ENCODE peak calls at places on chromosomes 7 and 10, in nine cellular contexts. G is astrocyte of the cerebellum; H is tibial nerve; N is right cardiac atrium; Q is activated naive CD8-positive, alpha-beta T cell treated with anti-CD3 and anti-CD28 coated beads, Interleukin-2, amount 10 ng/mL, durations not matched to agents 7 days and 5 days; C is breast epithelium; U is CD4-positive, alpha-beta T cell; A is EL; L is stimulated activated CD4-positive, alpha-beta T cell treated with anti-CD3 and anti-CD28 coated beads, TNF-alpha, amount 100 ng/mL, for 24 hours. O is an unnamed sample.

GRCh38 chr10:23200586-23200985 is 8.5 kb downstream of the PTF1A start:
- DNase-seq in G (no peak), H (no peak), N (no peak), Q (no peak), C (no peak), U (no peak), A (no peak), L (no peak), O (no peak)

GRCh38 chr7:92836489-92837213 is at the start of gene CDK6:
- DNase-seq in G (no peak), H (no peak), N (peak; percentile 88), Q (peak; percentile 78), C (peak; percentile 52), U (peak; percentile 38), A (peak; percentile 68), L (peak; percentile 50), O (peak; percentile 90)

GRCh38 chr7:130013241-130013640 is 37.9 kb downstream of the ZC3HC1 start:
- DNase-seq in G (no peak), H (no peak), N (no peak), Q (no peak), C (no peak), U (no peak), A (no peak), L (no peak), O (no peak)

GRCh38 chr10:95697429-95697828 is 3.7 kb upstream of the TCTN3 start:
- DNase-seq in G (no peak), H (no peak), N (no peak), Q (no peak), C (no peak), U (no peak), A (no peak), L (no peak), O (no peak)

GRCh38 chr10:25522946-25523608 is 348.3 kb downstream of the GPR158 start:
- DNase-seq in G (no peak), H (no peak), N (no peak), Q (no peak), C (no peak), U (no peak), A (no peak), L (no peak), O (no peak)

GRCh38 chr7:76303057-76303828 is 770 bp downstream of the HSPB1 start:
- DNase-seq in G (peak; percentile 71), H (peak; percentile 74), N (peak; percentile 95), Q (peak; percentile 76), C (peak; percentile 87), U (peak; percentile 77), A (peak; percentile 94), L (peak; percentile 64), O (peak; percentile 97)

GRCh38 chr7:27215356-27215755 is 15.5 kb upstream of the HOXA13 start:
- DNase-seq in G (no peak), H (no peak), N (no peak), Q (no peak), C (no peak), U (no peak), A (no peak), L (no peak), O (no peak)

GRCh38 chr10:12509794-12510100 is 160.4 kb downstream of the CAMK1D start:
- DNase-seq in G (no peak), H (no peak), N (no peak), Q (no peak), C (no peak), U (no peak), A (no peak), L (no peak), O (no peak)

GRCh38 chr7:43108255-43109011 is 4.0 kb upstream of the HECW1 start:
- DNase-seq in G (peak; percentile 37), H (peak; percentile 42), N (peak; percentile 79), Q (peak; percentile 66), C (peak; percentile 64), U (no peak), A (peak; percentile 57), L (no peak), O (peak; percentile 85)

GRCh38 chr7:157962458-157963306 is 624.9 kb downstream of the PTPRN2 start:
- DNase-seq in G (no peak), H (no peak), N (no peak), Q (no peak), C (no peak), U (no peak), A (no peak), L (no peak), O (peak; percentile 60)

GRCh38 chr10:91345716-91346115 is 64.4 kb upstream of the HECTD2 start:
- DNase-seq in G (no peak), H (no peak), N (no peak), Q (no peak), C (no peak), U (no peak), A (no peak), L (no peak), O (no peak)

GRCh38 chr7:47847207-47847606 is 101.1 kb downstream of the PKD1L1 start:
- DNase-seq in G (no peak), H (no peak), N (no peak), Q (no peak), C (no peak), U (no peak), A (no peak), L (no peak), O (no peak)

GRCh38 chr10:113297226-113297625 is 255.6 kb upstream of the HABP2 start:
- DNase-seq in G (no peak), H (no peak), N (no peak), Q (no peak), C (no peak), U (no peak), A (peak; percentile 90), L (no peak), O (no peak)

GRCh38 chr10:71221586-71222202 is 9.3 kb downstream of the UNC5B start:
- DNase-seq in G (no peak), H (no peak), N (no peak), Q (no peak), C (no peak), U (no peak), A (no peak), L (no peak), O (no peak)

GRCh38 chr10:84837041-84837766 is 508.8 kb downstream of the CCSER2 start:
- DNase-seq in G (no peak), H (no peak), N (no peak), Q (no peak), C (no peak), U (no peak), A (no peak), L (no peak), O (no peak)

GRCh38 chr7:140656548-140657515 is 15.9 kb upstream of the ADCK2 start:
- DNase-seq in G (no peak), H (no peak), N (no peak), Q (peak; percentile 54), C (peak; percentile 69), U (no peak), A (peak; percentile 59), L (no peak), O (no peak)

GRCh38 chr10:13913890-13914289 is 327.1 kb downstream of the PRPF18 start:
- DNase-seq in G (no peak), H (no peak), N (peak; percentile 69), Q (no peak), C (no peak), U (no peak), A (no peak), L (no peak), O (no peak)

GRCh38 chr7:157875230-157876179 is 538.7 kb downstream of the DNAJB6 start:
- DNase-seq in G (no peak), H (no peak), N (peak; percentile 67), Q (peak; percentile 64), C (no peak), U (peak; percentile 48), A (no peak), L (peak; percentile 37), O (peak; percentile 68)

GRCh38 chr7:140639366-140640053 is 1.1 kb downstream of the DENND2A start:
- DNase-seq in G (no peak), H (no peak), N (peak; percentile 77), Q (no peak), C (no peak), U (no peak), A (peak; percentile 64), L (no peak), O (no peak)

GRCh38 chr10:116888380-116889055 is 39.2 kb downstream of the ENO4 start:
- DNase-seq in G (peak; percentile 59), H (no peak), N (no peak), Q (no peak), C (peak; percentile 69), U (no peak), A (peak; percentile 91), L (no peak), O (no peak)

GRCh38 chr7:91288208-91288824 is 24.1 kb downstream of the FZD1 start:
- DNase-seq in G (no peak), H (no peak), N (no peak), Q (no peak), C (no peak), U (no peak), A (no peak), L (no peak), O (no peak)

GRCh38 chr10:120460191-120460590 is 3.2 kb downstream of the PLPP4 start:
- DNase-seq in G (no peak), H (no peak), N (no peak), Q (no peak), C (no peak), U (no peak), A (peak; percentile 33), L (no peak), O (no peak)

GRCh38 chr10:16828114-16828568 is 10.9 kb upstream of the RSU1 start:
- DNase-seq in G (peak; percentile 88), H (no peak), N (peak; percentile 62), Q (peak; percentile 47), C (no peak), U (peak; percentile 50), A (peak; percentile 85), L (peak; percentile 38), O (peak; percentile 69)

GRCh38 chr10:121658611-121659010 is 60.4 kb upstream of the FGFR2 start:
- DNase-seq in G (no peak), H (no peak), N (no peak), Q (no peak), C (no peak), U (no peak), A (no peak), L (no peak), O (no peak)

GRCh38 chr7:152366662-152367061 is 69.1 kb downstream of the KMT2C start:
- DNase-seq in G (no peak), H (no peak), N (peak; percentile 78), Q (no peak), C (no peak), U (no peak), A (no peak), L (no peak), O (peak; percentile 82)

GRCh38 chr10:71134732-71135211 is 77.6 kb upstream of the UNC5B start:
- DNase-seq in G (no peak), H (no peak), N (no peak), Q (no peak), C (no peak), U (no peak), A (no peak), L (no peak), O (no peak)

GRCh38 chr7:139855498-139856270 is 26.6 kb downstream of the TBXAS1 start:
- DNase-seq in G (no peak), H (no peak), N (no peak), Q (no peak), C (no peak), U (no peak), A (no peak), L (no peak), O (no peak)

GRCh38 chr7:16357921-16358320 is 63.4 kb downstream of the CRPPA start:
- DNase-seq in G (no peak), H (no peak), N (no peak), Q (no peak), C (peak; percentile 58), U (no peak), A (no peak), L (no peak), O (no peak)

GRCh38 chr10:88731296-88731695 is 25.2 kb downstream of the LIPK start:
- DNase-seq in G (no peak), H (no peak), N (peak; percentile 60), Q (no peak), C (no peak), U (no peak), A (no peak), L (no peak), O (peak; percentile 65)

GRCh38 chr7:108079291-108080057 is 50.7 kb downstream of the LAMB4 start:
- DNase-seq in G (peak; percentile 86), H (no peak), N (no peak), Q (no peak), C (no peak), U (no peak), A (peak; percentile 88), L (no peak), O (no peak)

GRCh38 chr7:143978585-143978984 is 21.5 kb upstream of the OR6B1 start:
- DNase-seq in G (no peak), H (no peak), N (no peak), Q (no peak), C (no peak), U (no peak), A (no peak), L (no peak), O (no peak)